ENCODE peak calls at places on chromosomes 5 and 9, in four cellular contexts. One of them, this sample, is unnamed.

GRCh38 chr5:75510836-75511434 is 494 bp downstream of the CERT1 start:
- DNase-seq in CD8-positive, alpha-beta memory T cell: no peak
- DNase-seq in brain microvascular endothelial cell: peak
- DNase-seq in K562: peak
- DNase-seq in this sample: no peak

GRCh38 chr5:68533571-68534051 is 318.1 kb downstream of the PIK3R1 start:
- DNase-seq in brain microvascular endothelial cell: no peak
- DNase-seq in CD8-positive, alpha-beta memory T cell: no peak
- DNase-seq in K562: no peak
- DNase-seq in this sample: no peak

GRCh38 chr5:72460413-72460812 is 46.8 kb downstream of the ZNF366 start:
- DNase-seq in brain microvascular endothelial cell: no peak
- DNase-seq in CD8-positive, alpha-beta memory T cell: no peak
- DNase-seq in K562: no peak
- DNase-seq in this sample: no peak

GRCh38 chr5:62111428-62111827 is 194.6 kb upstream of the KIF2A start:
- DNase-seq in CD8-positive, alpha-beta memory T cell: no peak
- DNase-seq in brain microvascular endothelial cell: no peak
- DNase-seq in K562: no peak
- DNase-seq in this sample: no peak

GRCh38 chr9:133980864-133981588 is 11.1 kb downstream of the VAV2 start:
- DNase-seq in brain microvascular endothelial cell: no peak
- DNase-seq in CD8-positive, alpha-beta memory T cell: no peak
- DNase-seq in K562: no peak
- DNase-seq in this sample: no peak

GRCh38 chr9:133788819-133789733 is 50.9 kb upstream of the SARDH start:
- DNase-seq in brain microvascular endothelial cell: no peak
- DNase-seq in K562: no peak
- DNase-seq in CD8-positive, alpha-beta memory T cell: no peak
- DNase-seq in this sample: no peak

GRCh38 chr9:5514608-5515260 is 4.4 kb downstream of the PDCD1LG2 start:
- DNase-seq in CD8-positive, alpha-beta memory T cell: no peak
- DNase-seq in K562: no peak
- DNase-seq in brain microvascular endothelial cell: no peak
- DNase-seq in this sample: no peak

GRCh38 chr5:139962445-139962844 is 80.7 kb downstream of the NRG2 start:
- DNase-seq in CD8-positive, alpha-beta memory T cell: no peak
- DNase-seq in K562: no peak
- DNase-seq in brain microvascular endothelial cell: no peak
- DNase-seq in this sample: no peak

GRCh38 chr9:91177661-91178280 is 183.9 kb downstream of the AUH start:
- DNase-seq in brain microvascular endothelial cell: no peak
- DNase-seq in K562: no peak
- DNase-seq in CD8-positive, alpha-beta memory T cell: no peak
- DNase-seq in this sample: peak

GRCh38 chr5:38932854-38933408 is 87.1 kb downstream of the OSMR start:
- DNase-seq in CD8-positive, alpha-beta memory T cell: no peak
- DNase-seq in brain microvascular endothelial cell: no peak
- DNase-seq in K562: no peak
- DNase-seq in this sample: no peak

GRCh38 chr5:33474004-33474403 is 33.2 kb downstream of the TARS1 start:
- DNase-seq in brain microvascular endothelial cell: no peak
- DNase-seq in CD8-positive, alpha-beta memory T cell: no peak
- DNase-seq in K562: no peak
- DNase-seq in this sample: no peak

GRCh38 chr9:134663753-134664415 is 22.3 kb downstream of the COL5A1 start:
- DNase-seq in brain microvascular endothelial cell: no peak
- DNase-seq in K562: no peak
- DNase-seq in CD8-positive, alpha-beta memory T cell: no peak
- DNase-seq in this sample: no peak

GRCh38 chr5:108212775-108213346 is 169.0 kb downstream of the FBXL17 start:
- DNase-seq in CD8-positive, alpha-beta memory T cell: no peak
- DNase-seq in K562: no peak
- DNase-seq in brain microvascular endothelial cell: peak
- DNase-seq in this sample: peak

GRCh38 chr9:2291980-2292704 is 277.0 kb downstream of the SMARCA2 start:
- DNase-seq in brain microvascular endothelial cell: no peak
- DNase-seq in CD8-positive, alpha-beta memory T cell: no peak
- DNase-seq in K562: no peak
- DNase-seq in this sample: peak

GRCh38 chr5:139967353-139967752 is 75.7 kb downstream of the NRG2 start:
- DNase-seq in CD8-positive, alpha-beta memory T cell: no peak
- DNase-seq in brain microvascular endothelial cell: no peak
- DNase-seq in K562: no peak
- DNase-seq in this sample: no peak

GRCh38 chr5:174560861-174561260 is 163.5 kb upstream of the MSX2 start:
- DNase-seq in CD8-positive, alpha-beta memory T cell: no peak
- DNase-seq in brain microvascular endothelial cell: no peak
- DNase-seq in K562: no peak
- DNase-seq in this sample: no peak

GRCh38 chr9:126879288-126879687 is 18.8 kb downstream of the ZBTB34 start:
- DNase-seq in CD8-positive, alpha-beta memory T cell: no peak
- DNase-seq in brain microvascular endothelial cell: no peak
- DNase-seq in K562: no peak
- DNase-seq in this sample: no peak
- H3K27ac ChIP-seq in CD8-positive, alpha-beta memory T cell: no peak
- H3K27ac ChIP-seq in brain microvascular endothelial cell: no peak
- H3K27ac ChIP-seq in K562: no peak
- H3K27ac ChIP-seq in this sample: no peak

GRCh38 chr9:8256880-8257279 is 457.3 kb upstream of the DMAC1 start:
- DNase-seq in brain microvascular endothelial cell: no peak
- DNase-seq in CD8-positive, alpha-beta memory T cell: no peak
- DNase-seq in K562: no peak
- DNase-seq in this sample: no peak

GRCh38 chr9:8255852-8256251 is 456.3 kb upstream of the DMAC1 start:
- DNase-seq in brain microvascular endothelial cell: no peak
- DNase-seq in CD8-positive, alpha-beta memory T cell: no peak
- DNase-seq in K562: no peak
- DNase-seq in this sample: no peak

GRCh38 chr9:8254527-8254926 is 454.9 kb upstream of the DMAC1 start:
- DNase-seq in K562: no peak
- DNase-seq in brain microvascular endothelial cell: no peak
- DNase-seq in CD8-positive, alpha-beta memory T cell: no peak
- DNase-seq in this sample: no peak

DNA sequence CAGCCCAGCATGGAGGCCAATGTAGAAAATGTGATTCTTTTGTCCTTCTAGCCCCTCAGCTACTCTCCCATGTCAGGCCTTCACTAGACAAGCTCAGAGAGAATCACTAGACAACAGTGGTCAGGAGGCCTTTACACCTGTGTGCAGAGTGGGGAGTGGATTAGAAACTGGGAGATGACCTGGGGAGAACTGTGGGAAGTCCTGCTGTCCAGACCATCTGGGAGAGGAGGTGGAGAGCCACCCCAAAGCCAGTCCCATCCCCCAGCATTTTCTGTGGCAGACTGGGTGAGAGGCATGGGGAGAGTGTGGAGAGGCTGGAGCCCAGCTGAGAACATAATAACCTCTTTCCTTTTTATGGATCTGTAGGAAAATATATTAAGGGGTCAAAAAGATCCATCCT is 452.0 kb upstream of the DMAC1 start:
- DNase-seq in K562: no peak
- DNase-seq in CD8-positive, alpha-beta memory T cell: no peak
- DNase-seq in brain microvascular endothelial cell: no peak
- DNase-seq in this sample: no peak
- H3K27ac ChIP-seq in K562: no peak
- H3K27ac ChIP-seq in CD8-positive, alpha-beta memory T cell: no peak
- H3K27ac ChIP-seq in brain microvascular endothelial cell: no peak
- H3K27ac ChIP-seq in this sample: no peak

DNA sequence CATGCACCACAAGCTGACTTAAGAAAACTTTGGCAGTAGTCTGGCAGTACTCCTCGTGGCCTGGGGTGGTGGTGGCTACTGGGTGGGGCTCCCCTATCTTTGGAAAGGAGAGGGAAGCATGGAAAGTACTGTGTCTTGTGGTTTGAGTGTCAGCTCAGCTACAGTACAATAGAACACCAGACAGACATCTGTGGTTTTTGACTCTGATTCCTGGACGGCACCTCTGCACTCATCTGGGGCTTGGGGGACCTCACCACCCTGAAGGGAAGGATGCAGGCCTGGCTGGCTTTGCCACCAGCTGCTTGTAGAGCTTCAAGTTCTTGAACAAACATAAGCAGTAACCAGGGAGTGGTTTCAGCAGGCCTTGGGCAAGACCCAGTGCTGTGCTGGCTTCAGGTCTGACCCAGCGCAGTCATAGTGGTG is 40.6 kb downstream of the TNFSF8 start:
- DNase-seq in brain microvascular endothelial cell: no peak
- DNase-seq in CD8-positive, alpha-beta memory T cell: no peak
- DNase-seq in K562: no peak
- DNase-seq in this sample: no peak
- H3K27ac ChIP-seq in brain microvascular endothelial cell: no peak
- H3K27ac ChIP-seq in CD8-positive, alpha-beta memory T cell: no peak
- H3K27ac ChIP-seq in K562: no peak
- H3K27ac ChIP-seq in this sample: no peak

GRCh38 chr5:41891066-41891707 is 13.0 kb upstream of the RIMOC1 start:
- DNase-seq in CD8-positive, alpha-beta memory T cell: no peak
- DNase-seq in brain microvascular endothelial cell: no peak
- DNase-seq in K562: no peak
- DNase-seq in this sample: no peak
- H3K27ac ChIP-seq in CD8-positive, alpha-beta memory T cell: no peak
- H3K27ac ChIP-seq in brain microvascular endothelial cell: no peak
- H3K27ac ChIP-seq in K562: no peak
- H3K27ac ChIP-seq in this sample: no peak

DNA sequence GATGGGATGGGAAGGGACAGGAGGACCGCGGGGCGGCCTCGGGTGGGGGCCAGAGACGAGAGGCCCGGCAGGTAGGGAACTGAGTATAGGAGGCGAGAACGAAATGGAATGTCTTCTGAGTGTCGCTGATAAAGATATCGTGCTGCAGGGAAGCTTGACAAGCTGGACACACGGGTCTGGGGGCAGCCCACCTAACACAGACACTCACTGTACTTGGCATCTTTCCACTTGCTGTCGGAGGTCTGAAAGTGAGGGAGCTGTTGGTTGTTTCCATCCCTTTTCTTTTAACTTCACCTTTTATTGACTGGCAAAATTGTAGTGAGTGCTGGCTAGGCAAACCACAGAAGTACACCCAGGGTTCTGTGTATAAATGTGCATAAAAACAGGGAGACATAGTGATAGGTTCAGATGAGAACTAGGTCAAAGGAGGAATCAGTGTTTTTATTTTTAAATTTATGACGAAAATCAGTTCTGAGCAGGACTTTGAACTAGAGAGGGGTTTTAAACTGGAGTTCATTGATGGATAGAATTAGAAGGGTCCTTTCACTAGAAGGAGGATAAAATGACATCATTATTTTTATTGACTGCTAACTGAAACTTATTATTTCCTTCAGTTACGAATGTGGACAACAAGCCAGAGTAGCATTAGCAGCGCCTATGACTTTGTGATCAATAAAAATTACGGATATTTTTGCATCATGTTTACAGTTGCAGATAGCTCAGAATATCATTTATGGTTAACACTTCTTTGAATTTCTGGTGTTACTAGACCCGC is 778 bp downstream of the GAPVD1 start:
- DNase-seq in CD8-positive, alpha-beta memory T cell: peak
- DNase-seq in brain microvascular endothelial cell: no peak
- DNase-seq in K562: no peak
- DNase-seq in this sample: no peak
- H3K27ac ChIP-seq in CD8-positive, alpha-beta memory T cell: peak
- H3K27ac ChIP-seq in brain microvascular endothelial cell: peak
- H3K27ac ChIP-seq in K562: peak
- H3K27ac ChIP-seq in this sample: peak

GRCh38 chr5:142134333-142135010 is 25.9 kb downstream of the NDFIP1 start:
- DNase-seq in K562: no peak
- DNase-seq in CD8-positive, alpha-beta memory T cell: no peak
- DNase-seq in brain microvascular endothelial cell: no peak
- DNase-seq in this sample: no peak

GRCh38 chr5:142128675-142129208 is 20.2 kb downstream of the NDFIP1 start:
- DNase-seq in K562: no peak
- DNase-seq in brain microvascular endothelial cell: no peak
- DNase-seq in CD8-positive, alpha-beta memory T cell: no peak
- DNase-seq in this sample: no peak

GRCh38 chr5:142131394-142131793 is 22.8 kb downstream of the NDFIP1 start:
- DNase-seq in brain microvascular endothelial cell: no peak
- DNase-seq in CD8-positive, alpha-beta memory T cell: no peak
- DNase-seq in K562: no peak
- DNase-seq in this sample: no peak

GRCh38 chr5:142129447-142129846 is 20.9 kb downstream of the NDFIP1 start:
- DNase-seq in CD8-positive, alpha-beta memory T cell: no peak
- DNase-seq in brain microvascular endothelial cell: no peak
- DNase-seq in K562: no peak
- DNase-seq in this sample: no peak

GRCh38 chr5:142133382-142134206 is 25.0 kb downstream of the NDFIP1 start:
- DNase-seq in K562: no peak
- DNase-seq in CD8-positive, alpha-beta memory T cell: no peak
- DNase-seq in brain microvascular endothelial cell: no peak
- DNase-seq in this sample: no peak
- H3K27ac ChIP-seq in K562: no peak
- H3K27ac ChIP-seq in CD8-positive, alpha-beta memory T cell: no peak
- H3K27ac ChIP-seq in brain microvascular endothelial cell: no peak
- H3K27ac ChIP-seq in this sample: no peak

GRCh38 chr5:143403357-143403606 is 204 bp downstream of the NR3C1 start:
- DNase-seq in brain microvascular endothelial cell: no peak
- DNase-seq in CD8-positive, alpha-beta memory T cell: no peak
- DNase-seq in K562: no peak
- DNase-seq in this sample: no peak
- H3K27ac ChIP-seq in brain microvascular endothelial cell: peak
- H3K27ac ChIP-seq in CD8-positive, alpha-beta memory T cell: peak
- H3K27ac ChIP-seq in K562: peak
- H3K27ac ChIP-seq in this sample: peak

GRCh38 chr5:88660947-88661869 is 221.8 kb downstream of the MEF2C start:
- DNase-seq in K562: peak
- DNase-seq in CD8-positive, alpha-beta memory T cell: no peak
- DNase-seq in brain microvascular endothelial cell: peak
- DNase-seq in this sample: no peak
- H3K27ac ChIP-seq in K562: no peak
- H3K27ac ChIP-seq in CD8-positive, alpha-beta memory T cell: no peak
- H3K27ac ChIP-seq in brain microvascular endothelial cell: no peak
- H3K27ac ChIP-seq in this sample: no peak

DNA sequence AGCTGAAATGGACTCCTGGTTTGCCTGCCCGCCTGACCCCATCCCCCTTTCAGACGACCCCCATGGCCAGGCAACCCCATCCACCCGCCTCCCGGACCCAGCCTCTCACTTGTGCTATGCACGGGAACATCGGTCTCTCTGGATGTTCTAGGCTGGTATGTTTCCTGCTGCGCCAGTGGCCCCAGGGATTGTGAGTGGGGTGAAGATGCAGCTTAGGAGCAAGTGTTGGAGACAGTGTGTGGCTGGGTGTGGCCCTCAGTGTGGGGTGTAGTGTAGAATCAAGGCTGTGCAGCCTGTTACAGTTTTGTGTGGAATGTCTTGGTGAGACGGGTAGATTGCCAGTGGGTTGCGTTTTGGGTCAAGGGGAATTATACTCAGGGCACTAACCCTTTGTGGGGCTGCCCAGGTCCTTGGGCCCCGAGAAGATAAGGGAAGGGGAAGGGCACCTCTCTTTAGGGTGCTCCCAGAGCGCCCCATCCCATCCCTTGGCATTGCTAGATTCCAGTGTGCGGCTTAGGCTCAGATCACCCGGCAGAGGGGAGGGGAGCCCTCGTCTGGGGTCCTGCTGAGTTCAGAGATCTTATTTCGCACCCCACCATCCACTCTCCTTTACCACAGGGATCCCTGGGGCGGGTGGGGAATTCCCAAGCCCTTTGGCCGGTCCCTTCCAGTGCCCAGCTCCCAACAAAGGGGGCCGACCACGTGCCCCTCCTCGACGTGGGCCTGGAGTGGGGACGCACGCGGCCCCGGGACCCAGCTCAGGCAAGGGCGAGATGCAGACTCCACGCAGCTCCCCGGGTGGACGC is 4.6 kb downstream of the IER5L start:
- DNase-seq in K562: no peak
- DNase-seq in CD8-positive, alpha-beta memory T cell: no peak
- DNase-seq in brain microvascular endothelial cell: no peak
- DNase-seq in this sample: no peak
- H3K27ac ChIP-seq in K562: no peak
- H3K27ac ChIP-seq in CD8-positive, alpha-beta memory T cell: no peak
- H3K27ac ChIP-seq in brain microvascular endothelial cell: peak
- H3K27ac ChIP-seq in this sample: peak

This sample was measured in epithelial cell of prostate.